ENCODE peak calls at places on chromosomes 3 and 15, in eight cellular contexts. C is stomach, F is A549, E is H1, Q is heart left ventricle, K is prostate gland, D is sigmoid colon, T is uterus. A is an unnamed sample.

GRCh38 chr3:60582285-60582684 is 669.0 kb downstream of the FHIT start:
- DNase-seq in C (no peak), F (no peak), E (no peak), Q (no peak), K (no peak), D (no peak), T (no peak), A (no peak)

GRCh38 chr3:45881031-45882022 is 5.0 kb upstream of the CCR9 start:
- DNase-seq in C (no peak), F (no peak), E (no peak), Q (no peak), K (no peak), D (no peak), T (no peak), A (no peak)

GRCh38 chr3:147655236-147655635 is 246.1 kb downstream of the ZIC1 start:
- DNase-seq in C (no peak), F (no peak), E (no peak), Q (no peak), K (no peak), D (no peak), T (no peak), A (no peak)

GRCh38 chr3:145286937-145287336 is 874.0 kb downstream of the PLOD2 start:
- DNase-seq in C (no peak), F (no peak), E (no peak), Q (no peak), K (no peak), D (no peak), T (no peak), A (no peak)

GRCh38 chr3:197372076-197372661 is 73.8 kb upstream of the DLG1 start:
- DNase-seq in C (peak), F (no peak), E (no peak), Q (no peak), K (peak), D (peak), T (no peak), A (peak)

GRCh38 chr15:99170476-99171065 is 65.7 kb downstream of the SYNM start:
- DNase-seq in C (no peak), F (no peak), E (no peak), Q (no peak), K (no peak), D (no peak), T (no peak), A (no peak)

GRCh38 chr3:73351423-73352071 is 273.2 kb downstream of the PDZRN3 start:
- DNase-seq in C (no peak), F (no peak), E (no peak), Q (peak), K (peak), D (no peak), T (peak), A (no peak)

GRCh38 chr15:41971893-41972340 is 440 bp downstream of the EHD4 start:
- DNase-seq in C (peak), F (peak), E (peak), Q (peak), K (peak), D (no peak), T (no peak), A (peak)

GRCh38 chr15:27725733-27726132 is 373.4 kb downstream of the OCA2 start:
- DNase-seq in C (no peak), F (no peak), E (no peak), Q (no peak), K (no peak), D (no peak), T (no peak), A (no peak)

GRCh38 chr3:25664066-25664809 is 469 bp downstream of the TOP2B start:
- DNase-seq in C (peak), F (peak), E (peak), Q (peak), K (peak), D (peak), T (peak), A (peak)

GRCh38 chr3:122576174-122576940 is 1.1 kb upstream of the PARP15 start:
- DNase-seq in C (no peak), F (no peak), E (no peak), Q (no peak), K (no peak), D (no peak), T (no peak), A (no peak)

GRCh38 chr3:39168156-39168780 is 14.9 kb upstream of the CSRNP1 start:
- DNase-seq in C (no peak), F (no peak), E (no peak), Q (no peak), K (no peak), D (peak), T (peak), A (peak)

GRCh38 chr3:181103605-181104004 is 114.1 kb upstream of the DNAJC19 start:
- DNase-seq in C (no peak), F (no peak), E (no peak), Q (no peak), K (no peak), D (no peak), T (no peak), A (no peak)

GRCh38 chr3:123349566-123350450 is 99.1 kb downstream of the ADCY5 start:
- DNase-seq in C (no peak), F (no peak), E (no peak), Q (no peak), K (no peak), D (peak), T (no peak), A (no peak)

GRCh38 chr3:11600501-11601282 is 43.0 kb downstream of the VGLL4 start:
- DNase-seq in C (peak), F (peak), E (no peak), Q (peak), K (peak), D (peak), T (peak), A (peak)

GRCh38 chr3:190252080-190252479 is 70.2 kb downstream of the CLDN1 start:
- DNase-seq in C (no peak), F (no peak), E (no peak), Q (no peak), K (no peak), D (no peak), T (no peak), A (no peak)

GRCh38 chr15:55253580-55253979 is 36.0 kb downstream of the RAB27A start:
- DNase-seq in C (no peak), F (no peak), E (no peak), Q (no peak), K (no peak), D (no peak), T (no peak), A (no peak)

GRCh38 chr3:188680189-188680588 is 491.6 kb upstream of the TPRG1 start:
- DNase-seq in C (no peak), F (no peak), E (no peak), Q (no peak), K (no peak), D (no peak), T (no peak), A (no peak)

GRCh38 chr3:188236241-188236640 is 82.3 kb downstream of the LPP start:
- DNase-seq in C (no peak), F (no peak), E (no peak), Q (no peak), K (no peak), D (no peak), T (no peak), A (no peak)

GRCh38 chr3:190117995-190118394 is 2.7 kb downstream of the P3H2 start:
- DNase-seq in C (no peak), F (no peak), E (no peak), Q (no peak), K (no peak), D (no peak), T (no peak), A (no peak)

GRCh38 chr15:34259557-34259956 is 34.7 kb downstream of the EMC4 start:
- DNase-seq in C (no peak), F (no peak), E (no peak), Q (peak), K (no peak), D (no peak), T (no peak), A (no peak)

GRCh38 chr3:182704926-182705325 is 88.4 kb upstream of the ATP11B start:
- DNase-seq in C (no peak), F (no peak), E (peak), Q (no peak), K (no peak), D (no peak), T (no peak), A (no peak)

GRCh38 chr3:194276768-194277546 is 74.2 kb downstream of the CPN2 start:
- DNase-seq in C (no peak), F (no peak), E (no peak), Q (no peak), K (peak), D (peak), T (peak), A (no peak)

GRCh38 chr3:125129512-125129962 is 73.7 kb upstream of the HEG1 start:
- DNase-seq in C (peak), F (no peak), E (no peak), Q (peak), K (peak), D (peak), T (peak), A (peak)

GRCh38 chr3:171195686-171196085 is 169.2 kb upstream of the SLC2A2 start:
- DNase-seq in C (no peak), F (no peak), E (no peak), Q (no peak), K (no peak), D (no peak), T (no peak), A (no peak)

DNA sequence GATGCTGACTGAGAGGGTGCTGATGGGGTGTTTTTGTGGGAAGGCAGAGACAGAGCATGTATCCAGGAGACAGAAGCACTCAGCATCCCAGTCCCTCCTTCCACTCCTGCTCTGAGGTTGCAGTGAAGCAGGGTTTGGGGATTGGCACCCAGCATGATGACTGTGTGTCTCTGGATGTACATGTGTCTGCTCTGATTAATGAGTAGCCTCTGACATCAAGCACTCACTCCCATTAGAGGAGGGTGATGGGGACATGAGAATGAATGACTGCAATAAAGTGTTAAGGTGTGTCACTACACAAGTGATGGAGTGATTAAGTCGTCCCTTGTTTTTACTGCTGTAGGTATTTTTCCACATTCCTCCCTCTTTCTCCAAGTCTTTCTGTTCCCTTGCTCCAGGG is 9.6 kb upstream of the MYZAP start:
- DNase-seq in C (no peak), F (no peak), E (no peak), Q (no peak), K (no peak), D (no peak), T (no peak), A (no peak)
- H3K4me3 ChIP-seq in C (no peak), F (no peak), E (no peak), Q (no peak), K (no peak), D (no peak), T (no peak), A (no peak)

DNA sequence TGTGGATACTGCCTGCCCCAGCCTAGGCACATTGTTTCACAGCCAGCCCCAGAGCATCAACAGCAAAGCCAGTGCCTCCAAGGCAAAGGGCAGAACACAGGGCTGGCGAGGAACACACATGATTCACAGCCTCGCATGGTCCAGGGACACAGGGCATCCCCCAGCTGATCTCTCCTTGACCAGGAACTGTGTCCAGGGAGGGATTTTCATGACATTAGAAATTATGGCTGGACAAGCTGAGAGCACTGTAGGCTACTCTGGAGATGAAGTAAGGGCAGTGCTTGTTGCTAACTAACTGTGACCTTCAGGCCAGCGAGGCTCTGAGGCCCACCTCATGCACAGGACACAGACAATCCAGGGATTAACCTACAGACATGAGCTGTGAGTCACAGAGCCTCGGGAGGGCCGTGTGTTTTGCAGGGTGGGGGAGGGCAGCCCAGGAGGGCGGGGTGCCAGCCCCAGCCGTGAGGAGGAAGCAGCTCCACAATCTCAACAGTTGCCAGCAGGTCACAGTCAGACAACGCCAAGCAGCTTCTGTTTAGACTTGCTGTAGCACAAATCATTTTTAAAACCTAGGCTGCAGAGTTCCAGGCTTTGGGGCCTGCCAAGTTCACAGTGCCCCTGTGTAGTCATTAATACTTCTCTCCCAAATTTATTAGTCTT is 114.9 kb downstream of the ETFA start:
- DNase-seq in C (peak), F (peak), E (no peak), Q (no peak), K (peak), D (peak), T (peak), A (no peak)
- TF ChIP-seq POLR2A in C (no peak), F (no peak), E (no peak), Q (no peak), K (no peak), D (no peak), T (no peak), A (no peak)

GRCh38 chr3:127253491-127253890 is 34.4 kb downstream of the PRR20G start:
- DNase-seq in C (no peak), F (no peak), E (no peak), Q (no peak), K (no peak), D (no peak), T (no peak), A (no peak)

GRCh38 chr3:127255516-127255915 is 32.3 kb downstream of the PRR20G start:
- DNase-seq in C (no peak), F (no peak), E (no peak), Q (no peak), K (no peak), D (no peak), T (no peak), A (no peak)

GRCh38 chr3:127256138-127256537 is 31.7 kb downstream of the PRR20G start:
- DNase-seq in C (no peak), F (no peak), E (no peak), Q (no peak), K (no peak), D (no peak), T (no peak), A (no peak)

GRCh38 chr3:127254001-127254400 is 33.8 kb downstream of the PRR20G start:
- DNase-seq in C (no peak), F (no peak), E (no peak), Q (no peak), K (no peak), D (no peak), T (no peak), A (no peak)

DNA sequence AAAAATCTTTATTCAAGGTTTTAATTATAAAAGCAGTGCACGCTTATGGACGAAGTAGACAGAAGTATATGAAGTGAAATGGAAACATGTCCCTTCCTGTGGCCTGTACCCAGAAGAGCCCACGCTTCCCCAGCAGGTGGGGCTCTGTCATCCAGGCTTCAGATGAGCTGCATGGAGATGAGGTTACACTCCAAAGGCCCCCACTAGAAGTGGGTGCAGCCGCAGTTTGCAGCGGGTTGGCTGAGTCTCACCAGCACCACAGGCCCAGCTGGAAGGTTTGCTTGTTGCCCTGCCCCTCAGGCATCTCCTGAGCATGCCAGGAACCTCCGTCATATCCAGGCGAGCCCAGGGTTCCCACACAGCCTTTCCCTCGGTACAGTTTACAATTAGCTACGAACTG is 33.1 kb downstream of the PRR20G start:
- DNase-seq in C (no peak), F (peak), E (no peak), Q (no peak), K (no peak), D (no peak), T (no peak), A (no peak)
- TF ChIP-seq CTCF in C (no peak), F (peak), E (no peak), Q (no peak), K (no peak), D (no peak), T (no peak), A (no peak)

GRCh38 chr15:84842781-84843180 is 25.6 kb downstream of the ALPK3 start:
- DNase-seq in C (no peak), F (no peak), E (no peak), Q (peak), K (no peak), D (no peak), T (no peak), A (no peak)
- H3K4me3 ChIP-seq in C (no peak), F (no peak), E (no peak), Q (no peak), K (no peak), D (no peak), T (no peak), A (no peak)

DNA sequence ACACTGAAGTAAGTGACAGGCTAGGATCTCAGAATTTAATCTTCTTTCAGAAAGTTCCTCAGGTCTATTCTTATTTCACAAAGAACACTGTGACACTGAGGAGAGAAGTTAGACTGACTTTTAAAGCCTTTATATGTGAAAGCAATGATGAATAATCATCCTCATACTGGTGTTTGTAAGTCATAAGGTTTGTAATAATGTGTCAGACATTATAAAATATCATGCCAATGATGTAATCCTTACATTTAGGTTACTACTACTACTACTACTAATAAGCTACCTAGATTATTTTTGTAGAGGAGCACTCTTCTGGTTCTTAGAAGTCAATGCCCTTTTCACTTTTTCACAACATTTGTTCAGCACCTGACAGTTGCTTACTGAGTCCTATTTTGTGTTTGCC is 33.4 kb downstream of the FANCD2OS start:
- DNase-seq in C (no peak), F (no peak), E (no peak), Q (no peak), K (no peak), D (no peak), T (no peak), A (no peak)
- TF ChIP-seq POLR2A in C (no peak), F (no peak), E (no peak), Q (no peak), K (no peak), D (no peak), T (no peak), A (no peak)

GRCh38 chr3:196202516-196202970 is 8.7 kb downstream of the ZDHHC19 start:
- DNase-seq in C (no peak), F (no peak), E (no peak), Q (no peak), K (no peak), D (peak), T (no peak), A (no peak)

GRCh38 chr3:196197524-196197923 is 13.7 kb downstream of the ZDHHC19 start:
- DNase-seq in C (no peak), F (no peak), E (no peak), Q (no peak), K (no peak), D (no peak), T (no peak), A (no peak)

GRCh38 chr3:196195664-196196255 is 15.4 kb downstream of the ZDHHC19 start:
- DNase-seq in C (no peak), F (no peak), E (no peak), Q (no peak), K (no peak), D (no peak), T (no peak), A (no peak)

GRCh38 chr3:196198081-196198675 is 13.0 kb downstream of the ZDHHC19 start:
- DNase-seq in C (no peak), F (no peak), E (no peak), Q (no peak), K (no peak), D (no peak), T (no peak), A (no peak)

GRCh38 chr3:196198771-196199753 is 12.1 kb downstream of the ZDHHC19 start:
- DNase-seq in C (no peak), F (no peak), E (no peak), Q (no peak), K (no peak), D (no peak), T (no peak), A (no peak)
- TF ChIP-seq CTCF in C (no peak), F (no peak), E (peak), Q (no peak), K (no peak), D (no peak), T (no peak), A (no peak)

GRCh38 chr15:88985547-88986393 is 72.6 kb upstream of the MFGE8 start:
- DNase-seq in C (no peak), F (no peak), E (peak), Q (no peak), K (no peak), D (no peak), T (no peak), A (no peak)
- H3K4me3 ChIP-seq in C (no peak), F (no peak), E (peak), Q (no peak), K (no peak), D (no peak), T (no peak), A (no peak)

GRCh38 chr3:58462829-58463180 is 29.1 kb upstream of the KCTD6 start:
- DNase-seq in C (no peak), F (no peak), E (no peak), Q (no peak), K (no peak), D (no peak), T (no peak), A (no peak)
- TF ChIP-seq POLR2A in C (no peak), F (no peak), E (no peak), Q (no peak), K (no peak), D (no peak), T (no peak), A (no peak)